ENCODE peak calls at places on chromosomes 16 and 17, in five cellular contexts. M is mesothelial cell of epicardium, R is WTC11, U is epithelial cell of esophagus, H is fibroblast of mammary gland. T is an unnamed sample.

GRCh38 chr16:89442990-89443726 is 47.2 kb downstream of the ANKRD11 start:
- DNase-seq in R (no peak), U (peak), H (peak), M (peak), T (no peak)

GRCh38 chr16:75267631-75268264 is 16.3 kb upstream of the BCAR1 start:
- DNase-seq in M (no peak), R (no peak), U (peak), H (peak), T (no peak)

GRCh38 chr17:16820161-16820877 is 130.3 kb downstream of the CCDC144A start:
- DNase-seq in U (no peak), H (no peak), R (no peak), M (no peak), T (no peak)

GRCh38 chr17:27496005-27496404 is 39.8 kb downstream of the KSR1 start:
- DNase-seq in R (no peak), M (no peak), H (no peak), U (peak), T (no peak)

GRCh38 chr17:27381007-27381501 is 75.2 kb upstream of the KSR1 start:
- DNase-seq in H (peak), M (peak), R (peak), U (peak), T (peak)

GRCh38 chr17:74513987-74514631 is 17.2 kb downstream of the CD300LB start:
- DNase-seq in U (peak), M (peak), H (peak), R (no peak), T (peak)

GRCh38 chr16:10298416-10298815 is 87.4 kb upstream of the ATF7IP2 start:
- DNase-seq in H (no peak), R (no peak), M (no peak), U (no peak), T (no peak)

GRCh38 chr17:66190738-66191606 is 961 bp downstream of the CEP112 start:
- DNase-seq in R (no peak), H (peak), M (no peak), U (peak), T (no peak)

GRCh38 chr16:66414891-66415290 is 12.2 kb upstream of the BEAN1 start:
- DNase-seq in U (peak), H (peak), R (no peak), M (no peak), T (no peak)

GRCh38 chr17:56815711-56816110 is 18.0 kb downstream of the C17orf67 start:
- DNase-seq in M (no peak), U (peak), R (no peak), H (peak), T (no peak)

GRCh38 chr17:47785538-47786123 is 36.0 kb downstream of the OSBPL7 start:
- DNase-seq in H (peak), R (peak), U (peak), M (peak), T (no peak)

GRCh38 chr17:4480929-4481898 is 17.5 kb upstream of the SPNS2 start:
- DNase-seq in R (no peak), U (no peak), M (no peak), H (no peak), T (no peak)

GRCh38 chr17:3535253-3535995 is 22.2 kb downstream of the TRPV3 start:
- DNase-seq in H (peak), R (peak), M (peak), U (peak), T (peak)

GRCh38 chr17:58632324-58633314 is 59.2 kb downstream of the TEX14 start:
- DNase-seq in U (no peak), M (no peak), H (no peak), R (no peak), T (no peak)

GRCh38 chr16:13453938-13454553 is 465.9 kb upstream of the ERCC4 start:
- DNase-seq in M (no peak), H (peak), R (peak), U (peak), T (no peak)

GRCh38 chr16:13351222-13351621 is 449.8 kb downstream of the SHISA9 start:
- DNase-seq in H (no peak), M (no peak), U (no peak), R (no peak), T (no peak)

GRCh38 chr17:19943026-19943425 is 34.6 kb downstream of the AKAP10 start:
- DNase-seq in M (no peak), R (no peak), H (no peak), U (no peak), T (no peak)

GRCh38 chr17:31544186-31544585 is 152.7 kb downstream of the RAB11FIP4 start:
- DNase-seq in U (no peak), M (no peak), R (no peak), H (no peak), T (no peak)

GRCh38 chr17:60107526-60108257 is 29.0 kb upstream of the HEATR6 start:
- DNase-seq in R (no peak), H (peak), M (no peak), U (peak), T (no peak)

GRCh38 chr17:7740481-7741001 is 23.0 kb downstream of the DNAH2 start:
- DNase-seq in R (no peak), H (no peak), U (no peak), M (no peak), T (no peak)

GRCh38 chr17:42050360-42051012 is at the start of gene C17orf113:
- DNase-seq in M (peak), R (peak), H (peak), U (peak), T (peak)
- TF ChIP-seq CTCF in M (peak), R (no peak), H (peak), U (no peak), T (no peak)

GRCh38 chr17:35660902-35661301 is 70.5 kb upstream of the RASL10B start:
- DNase-seq in U (no peak), R (no peak), M (no peak), H (no peak), T (no peak)
- TF ChIP-seq CTCF in U (no peak), R (no peak), M (no peak), H (no peak), T (no peak)

DNA sequence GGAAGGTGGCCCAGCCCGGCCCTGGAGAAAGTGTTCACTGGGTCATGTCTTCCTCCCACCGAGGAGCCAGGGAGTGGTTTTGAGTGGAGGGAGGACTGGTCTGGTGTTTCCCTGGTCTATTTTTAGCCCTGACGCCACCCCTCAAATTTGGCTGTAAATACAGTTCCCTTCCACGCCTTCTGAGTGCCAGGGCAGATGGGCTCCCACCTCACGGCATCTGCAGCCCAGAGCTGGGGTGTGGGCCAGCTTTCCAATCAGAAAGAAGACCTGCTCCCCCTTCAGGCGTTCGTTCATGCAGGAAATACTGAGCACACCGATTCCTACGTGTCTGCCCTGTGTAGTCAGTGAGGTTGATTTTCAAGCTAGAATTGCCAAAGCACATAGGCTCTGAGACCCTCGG is 53.7 kb downstream of the SNX20 start:
- DNase-seq in U (peak), R (peak), M (no peak), H (peak), T (no peak)
- TF ChIP-seq CTCF in U (peak), R (no peak), M (no peak), H (peak), T (no peak)

GRCh38 chr17:50681260-50682200 is 26.2 kb downstream of the ANKRD40 start:
- DNase-seq in U (peak), R (no peak), M (peak), H (peak), T (no peak)
- TF ChIP-seq CTCF in U (peak), R (no peak), M (peak), H (peak), T (no peak)

DNA sequence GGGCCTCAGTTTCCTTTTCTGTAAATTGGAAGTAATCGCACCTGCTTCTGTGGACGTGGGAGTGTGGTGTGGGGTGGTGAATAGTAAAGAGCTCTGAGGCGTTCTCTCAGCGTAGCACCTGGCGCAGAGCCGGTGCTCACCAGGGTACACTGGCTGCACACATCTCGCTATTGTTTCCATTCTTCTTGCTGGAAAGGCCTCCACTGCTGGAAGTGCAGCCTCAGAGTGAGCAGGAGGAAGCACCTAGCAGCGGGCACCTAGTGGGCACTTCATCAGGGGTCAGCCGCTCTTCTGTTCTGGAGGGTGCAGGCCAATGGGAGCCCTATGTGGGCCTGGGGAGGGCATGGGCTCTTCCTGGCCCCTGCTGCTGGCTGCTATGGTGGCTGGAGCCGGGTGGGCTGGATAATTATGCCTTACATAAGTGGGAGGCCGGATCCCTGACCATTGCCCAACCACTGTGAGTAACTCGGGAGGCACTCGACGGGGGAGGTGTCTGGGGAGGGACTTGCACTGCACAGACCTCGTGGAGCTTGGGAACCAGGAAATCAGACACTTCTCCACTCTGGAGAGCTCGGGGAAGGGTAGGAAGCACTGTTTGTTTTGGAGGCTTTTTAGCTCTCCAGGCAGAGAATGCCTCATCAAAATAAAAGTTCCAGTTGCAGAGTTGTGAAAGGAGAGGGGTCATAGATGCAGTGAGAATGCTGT is 1.7 kb downstream of the MAP2K3 start:
- DNase-seq in R (no peak), H (peak), U (peak), M (no peak), T (no peak)
- TF ChIP-seq CTCF in R (no peak), H (no peak), U (no peak), M (no peak), T (no peak)